ENCODE peak calls at places on chromosomes 5 and 9, in ten cellular contexts. Z is brain microvascular endothelial cell, F is AG04450, N is B cell, G is fibroblast of mammary gland, L is PC-3, E is AG10803, W is adrenal gland, C is astrocyte of the spinal cord, Y is cardiac fibroblast. I is an unnamed sample.

GRCh38 chr9:122314193-122314592 is 49.5 kb downstream of the MRRF start:
- DNase-seq in Z (no peak), F (no peak), N (no peak), G (no peak), L (no peak), E (no peak), W (no peak), C (no peak), Y (no peak), I (no peak)

GRCh38 chr5:1973391-1974013 is 90.8 kb upstream of the IRX4 start:
- DNase-seq in Z (no peak), F (no peak), N (no peak), G (peak; percentile 5), L (no peak), E (no peak), W (no peak), C (no peak), Y (no peak), I (no peak)

GRCh38 chr5:172733179-172733973 is 37.6 kb downstream of the DUSP1 start:
- DNase-seq in Z (peak; percentile 89), F (peak; percentile 52), N (no peak), G (peak; percentile 99), L (no peak), E (peak; percentile 100), W (peak; percentile 53), C (peak; percentile 96), Y (peak; percentile 96), I (no peak)

GRCh38 chr5:96765043-96765442 is 42.7 kb downstream of the ERAP1 start:
- DNase-seq in Z (no peak), F (no peak), N (no peak), G (no peak), L (no peak), E (no peak), W (no peak), C (no peak), Y (no peak), I (no peak)

GRCh38 chr9:87278971-87279731 is 218.5 kb upstream of the DAPK1 start:
- DNase-seq in Z (peak; percentile 40), F (no peak), N (no peak), G (no peak), L (no peak), E (peak; percentile 77), W (no peak), C (no peak), Y (peak; percentile 41), I (no peak)

GRCh38 chr9:78296208-78296892 is 575 bp upstream of the PSAT1 start:
- DNase-seq in Z (no peak), F (no peak), N (peak; percentile 17), G (peak; percentile 35), L (peak; percentile 58), E (peak; percentile 57), W (peak; percentile 82), C (peak; percentile 68), Y (peak; percentile 47), I (no peak)

GRCh38 chr5:113526421-113526820 is 12.9 kb downstream of the YTHDC2 start:
- DNase-seq in Z (no peak), F (no peak), N (no peak), G (no peak), L (no peak), E (no peak), W (no peak), C (no peak), Y (peak; percentile 48), I (no peak)

GRCh38 chr5:178535299-178536175 is 54.7 kb downstream of the COL23A1 start:
- DNase-seq in Z (no peak), F (no peak), N (no peak), G (no peak), L (no peak), E (peak; percentile 62), W (peak; percentile 12), C (no peak), Y (no peak), I (no peak)

GRCh38 chr9:97373311-97373710 is 38.6 kb upstream of the TDRD7 start:
- DNase-seq in Z (no peak), F (no peak), N (no peak), G (no peak), L (no peak), E (no peak), W (no peak), C (no peak), Y (no peak), I (no peak)

GRCh38 chr5:79237735-79238560 is 2.0 kb downstream of the JMY start:
- DNase-seq in Z (no peak), F (no peak), N (no peak), G (no peak), L (no peak), E (no peak), W (no peak), C (peak; percentile 39), Y (no peak), I (no peak)

GRCh38 chr9:127587966-127588365 is 24.1 kb upstream of the STXBP1 start:
- DNase-seq in Z (no peak), F (no peak), N (no peak), G (no peak), L (no peak), E (no peak), W (no peak), C (no peak), Y (no peak), I (no peak)

GRCh38 chr9:5265939-5266338 is 34.7 kb downstream of the INSL4 start:
- DNase-seq in Z (no peak), F (no peak), N (no peak), G (no peak), L (no peak), E (no peak), W (no peak), C (no peak), Y (no peak), I (no peak)
- TF ChIP-seq CTCF in Z (peak; percentile 13), F (no peak), N (no peak), G (no peak), L (no peak), E (no peak), W (no peak), C (no peak), Y (no peak), I (no peak)

GRCh38 chr9:84170521-84171141 is 169.9 kb downstream of the SLC28A3 start:
- DNase-seq in Z (peak; percentile 96), F (peak; percentile 96), N (no peak), G (peak; percentile 94), L (peak; percentile 36), E (peak; percentile 99), W (peak; percentile 42), C (peak; percentile 96), Y (peak; percentile 97), I (no peak)
- TF ChIP-seq CTCF in Z (peak; percentile 32), F (peak; percentile 3), N (no peak), G (no peak), L (no peak), E (peak; percentile 23), W (no peak), C (no peak), Y (peak; percentile 28), I (no peak)

GRCh38 chr5:95178046-95178651 is 106.7 kb downstream of the MCTP1 start:
- DNase-seq in Z (peak; percentile 85), F (no peak), N (no peak), G (peak; percentile 10), L (peak; percentile 4), E (no peak), W (no peak), C (peak; percentile 98), Y (peak; percentile 87), I (no peak)
- TF ChIP-seq CTCF in Z (peak; percentile 85), F (peak; percentile 16), N (no peak), G (no peak), L (peak; percentile 16), E (no peak), W (no peak), C (peak; percentile 67), Y (peak; percentile 38), I (peak; percentile 56)

DNA sequence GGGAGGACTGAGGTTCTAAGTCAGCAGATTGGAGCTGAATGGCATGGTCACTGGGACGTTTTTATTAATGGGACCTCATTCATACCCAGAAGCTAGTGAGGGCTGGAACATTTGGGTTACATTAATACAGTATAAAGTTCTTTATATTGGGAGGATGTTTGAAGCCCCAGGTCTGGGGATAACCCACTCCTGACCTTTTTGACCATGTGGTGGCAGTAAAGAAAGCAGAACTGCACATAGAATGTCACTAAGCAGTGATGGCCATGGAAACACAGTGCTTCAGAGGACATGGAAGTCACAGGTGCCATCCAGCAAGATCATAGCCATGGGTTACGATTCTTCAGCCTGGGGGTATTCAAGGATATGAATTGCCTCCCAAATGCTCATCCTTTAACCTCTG is 176.0 kb downstream of the ATP10B start:
- DNase-seq in Z (no peak), F (no peak), N (no peak), G (no peak), L (no peak), E (no peak), W (no peak), C (no peak), Y (no peak), I (no peak)
- TF ChIP-seq CTCF in Z (no peak), F (no peak), N (no peak), G (no peak), L (no peak), E (no peak), W (no peak), C (no peak), Y (no peak), I (no peak)

GRCh38 chr5:60842859-60843692 is 993 bp downstream of the ELOVL7 start:
- DNase-seq in Z (no peak), F (no peak), N (peak; percentile 5), G (no peak), L (no peak), E (no peak), W (peak; percentile 21), C (peak; percentile 8), Y (no peak), I (no peak)

GRCh38 chr5:60846298-60846697 is 2.2 kb upstream of the ELOVL7 start:
- DNase-seq in Z (no peak), F (no peak), N (no peak), G (no peak), L (no peak), E (no peak), W (no peak), C (no peak), Y (no peak), I (no peak)

GRCh38 chr5:60843693-60844428 is at the start of gene ELOVL7:
- DNase-seq in Z (no peak), F (no peak), N (peak; percentile 56), G (peak; percentile 19), L (peak; percentile 35), E (no peak), W (peak; percentile 66), C (peak; percentile 5), Y (no peak), I (peak; percentile 82)

GRCh38 chr5:60841361-60841760 is 2.7 kb downstream of the ELOVL7 start:
- DNase-seq in Z (no peak), F (no peak), N (no peak), G (no peak), L (no peak), E (no peak), W (no peak), C (no peak), Y (no peak), I (no peak)

GRCh38 chr5:60844429-60844890 is 391 bp upstream of the ELOVL7 start:
- DNase-seq in Z (peak; percentile 14), F (no peak), N (peak; percentile 1), G (peak; percentile 49), L (no peak), E (no peak), W (peak; percentile 41), C (no peak), Y (peak; percentile 45), I (no peak)
- TF ChIP-seq CTCF in Z (no peak), F (no peak), N (no peak), G (no peak), L (no peak), E (no peak), W (no peak), C (no peak), Y (no peak), I (no peak)

GRCh38 chr9:18173923-18174322 is 300.0 kb upstream of the ADAMTSL1 start:
- DNase-seq in Z (no peak), F (no peak), N (no peak), G (no peak), L (no peak), E (no peak), W (no peak), C (no peak), Y (no peak), I (no peak)
- TF ChIP-seq CTCF in Z (no peak), F (peak; percentile 5), N (no peak), G (no peak), L (no peak), E (no peak), W (no peak), C (no peak), Y (no peak), I (no peak)